ENCODE peak calls at places on chromosome 2, in nine cellular contexts. G is ACHN; P is mucosa of gallbladder; C is AG20443; Z is stimulated activated naive CD8-positive, alpha-beta T cell treated with anti-CD3 and anti-CD28 coated beads, Interleukin-15, Interleukin-2, amounts not matched to agents 100 U/mL and 50 U/mL, for 24 hours; W is psoas muscle; S is G401; J is mesenchymal stem cell; E is stimulated activated CD4-positive, alpha-beta T cell treated with anti-CD3 and anti-CD28 coated beads, Interleukin-2, amount 100 ng/mL, for 24 hours. T is an unnamed sample.

GRCh38 chr2:238023608-238024007 is 37.2 kb upstream of the SCLY start:
- DNase-seq in G (no peak), S (no peak), C (no peak), P (no peak), W (no peak), Z (peak), J (no peak), E (no peak), T (peak)

GRCh38 chr2:30862054-30862651 is 54.9 kb upstream of the CAPN13 start:
- DNase-seq in C (peak), G (peak), E (peak), J (peak), W (no peak), P (peak), S (peak), Z (peak), T (no peak)

GRCh38 chr2:204665771-204666170 is 120.5 kb downstream of the PARD3B start:
- DNase-seq in S (no peak), C (peak), G (peak), J (no peak), E (no peak), P (no peak), W (no peak), Z (no peak), T (no peak)

GRCh38 chr2:167964650-167965404 is 282.6 kb downstream of the STK39 start:
- DNase-seq in C (no peak), S (peak), P (no peak), G (peak), E (no peak), W (no peak), J (peak), Z (no peak), T (no peak)

GRCh38 chr2:79782540-79782939 is 269.7 kb downstream of the CTNNA2 start:
- DNase-seq in G (no peak), J (no peak), E (no peak), S (no peak), C (no peak), W (no peak), Z (no peak), P (no peak), T (no peak)

GRCh38 chr2:121363632-121364420 is 78.8 kb upstream of the TFCP2L1 start:
- DNase-seq in W (peak), J (no peak), P (peak), C (peak), S (no peak), G (no peak), Z (no peak), E (no peak), T (no peak)

GRCh38 chr2:208049006-208049405 is 23.7 kb upstream of the PLEKHM3 start:
- DNase-seq in S (no peak), C (no peak), G (no peak), W (no peak), J (no peak), P (no peak), Z (no peak), E (no peak), T (no peak)

GRCh38 chr2:238138331-238139102 is at the start of gene KLHL30:
- DNase-seq in S (no peak), G (no peak), W (peak), P (no peak), C (no peak), E (no peak), J (no peak), Z (no peak), T (no peak)

GRCh38 chr2:6877402-6878305 is at the start of gene RSAD2:
- DNase-seq in Z (peak), P (peak), E (no peak), S (peak), W (no peak), G (peak), C (peak), J (peak), T (peak)

GRCh38 chr2:100741880-100742814 is 77.8 kb upstream of the NPAS2 start:
- DNase-seq in G (peak), W (no peak), Z (no peak), S (no peak), P (peak), C (peak), J (peak), E (no peak), T (no peak)

GRCh38 chr2:2804528-2804927 is 473.5 kb upstream of the MYT1L start:
- DNase-seq in W (no peak), P (peak), C (no peak), E (no peak), J (no peak), S (no peak), G (no peak), Z (no peak), T (no peak)

GRCh38 chr2:199439094-199439493 is 18.6 kb downstream of the SATB2 start:
- DNase-seq in Z (no peak), S (no peak), W (no peak), J (no peak), P (no peak), E (no peak), G (no peak), C (no peak), T (no peak)

GRCh38 chr2:200703132-200703925 is 108.4 kb upstream of the BZW1 start:
- DNase-seq in Z (no peak), G (peak), J (peak), P (peak), S (peak), W (no peak), C (peak), E (no peak), T (peak)

GRCh38 chr2:121233486-121234110 is 51.4 kb downstream of the TFCP2L1 start:
- DNase-seq in Z (no peak), J (no peak), S (no peak), C (no peak), G (no peak), W (no peak), E (no peak), P (no peak), T (no peak)

GRCh38 chr2:207397917-207398655 is 131.7 kb upstream of the CREB1 start:
- DNase-seq in Z (no peak), E (no peak), C (no peak), P (no peak), W (no peak), J (no peak), S (no peak), G (no peak), T (no peak)

GRCh38 chr2:81894451-81894990 is 1590.0 kb upstream of the LRRTM1 start:
- DNase-seq in W (no peak), C (no peak), P (no peak), S (no peak), Z (no peak), G (peak), E (no peak), J (peak), T (no peak)

GRCh38 chr2:12270876-12271588 is 445.7 kb upstream of the TRIB2 start:
- DNase-seq in C (no peak), J (no peak), W (no peak), S (no peak), P (no peak), E (no peak), G (no peak), Z (no peak), T (peak)

GRCh38 chr2:74223941-74224770 is 25.7 kb downstream of the MTHFD2 start:
- DNase-seq in G (no peak), S (no peak), J (no peak), Z (no peak), W (no peak), E (no peak), C (peak), P (no peak), T (no peak)

GRCh38 chr2:188676012-188676405 is 298.2 kb upstream of the COL3A1 start:
- DNase-seq in E (no peak), S (no peak), P (no peak), C (no peak), J (peak), W (no peak), Z (no peak), G (no peak), T (no peak)

GRCh38 chr2:2506536-2506935 is 175.5 kb upstream of the MYT1L start:
- DNase-seq in J (no peak), G (no peak), E (no peak), W (no peak), C (no peak), S (no peak), Z (no peak), P (no peak), T (no peak)

GRCh38 chr2:30732876-30733275 is 74.4 kb downstream of the CAPN13 start:
- DNase-seq in W (no peak), E (no peak), P (no peak), G (no peak), J (no peak), C (no peak), S (no peak), Z (no peak), T (no peak)

GRCh38 chr2:21181957-21182356 is 58.2 kb downstream of the TDRD15 start:
- DNase-seq in P (no peak), E (no peak), C (no peak), W (no peak), S (no peak), Z (no peak), J (no peak), G (no peak), T (no peak)